ENCODE peak calls at places on chromosomes 16 and 17, in nine cellular contexts. One of them, this sample, is unnamed.
A peak's percentile ranks its signal among the peaks of the same experiment; 100 is the strongest.

GRCh38 chr17:880074-880870 is 98.1 kb downstream of the MRM3 start:
- DNase-seq in BE2C: no peak
- DNase-seq in AG04450: no peak
- DNase-seq in epithelial cell of esophagus: peak; percentile 70
- DNase-seq in ovary: no peak
- DNase-seq in GM12864: no peak
- DNase-seq in AG04449: no peak
- DNase-seq in Panc1: no peak
- DNase-seq in breast epithelium: peak; percentile 67
- DNase-seq in this sample: peak; percentile 54

GRCh38 chr16:87834668-87835473 is 34.4 kb downstream of the SLC7A5 start:
- DNase-seq in BE2C: peak; percentile 95
- DNase-seq in AG04450: no peak
- DNase-seq in epithelial cell of esophagus: no peak
- DNase-seq in ovary: no peak
- DNase-seq in GM12864: no peak
- DNase-seq in AG04449: no peak
- DNase-seq in Panc1: no peak
- DNase-seq in breast epithelium: no peak
- DNase-seq in this sample: no peak

GRCh38 chr16:55271945-55272513 is 52.0 kb upstream of the IRX6 start:
- DNase-seq in BE2C: no peak
- DNase-seq in AG04450: no peak
- DNase-seq in epithelial cell of esophagus: no peak
- DNase-seq in ovary: no peak
- DNase-seq in GM12864: no peak
- DNase-seq in AG04449: no peak
- DNase-seq in Panc1: no peak
- DNase-seq in breast epithelium: no peak
- DNase-seq in this sample: no peak

GRCh38 chr16:85589688-85590505 is 23.2 kb upstream of the GSE1 start:
- DNase-seq in BE2C: no peak
- DNase-seq in AG04450: no peak
- DNase-seq in epithelial cell of esophagus: no peak
- DNase-seq in ovary: no peak
- DNase-seq in GM12864: no peak
- DNase-seq in AG04449: no peak
- DNase-seq in Panc1: no peak
- DNase-seq in breast epithelium: no peak
- DNase-seq in this sample: no peak

GRCh38 chr16:19186403-19186802 is 18.4 kb downstream of the SYT17 start:
- DNase-seq in BE2C: no peak
- DNase-seq in AG04450: no peak
- DNase-seq in epithelial cell of esophagus: no peak
- DNase-seq in ovary: no peak
- DNase-seq in GM12864: no peak
- DNase-seq in AG04449: no peak
- DNase-seq in Panc1: no peak
- DNase-seq in breast epithelium: no peak
- DNase-seq in this sample: no peak

GRCh38 chr16:17258848-17259713 is 211.7 kb downstream of the XYLT1 start:
- DNase-seq in BE2C: no peak
- DNase-seq in AG04450: no peak
- DNase-seq in epithelial cell of esophagus: no peak
- DNase-seq in ovary: no peak
- DNase-seq in GM12864: peak; percentile 80
- DNase-seq in AG04449: no peak
- DNase-seq in Panc1: no peak
- DNase-seq in breast epithelium: no peak
- DNase-seq in this sample: no peak

GRCh38 chr16:56669840-56670639 is 426 bp downstream of the MT1H start:
- DNase-seq in BE2C: no peak
- DNase-seq in AG04450: no peak
- DNase-seq in epithelial cell of esophagus: no peak
- DNase-seq in ovary: no peak
- DNase-seq in GM12864: no peak
- DNase-seq in AG04449: no peak
- DNase-seq in Panc1: no peak
- DNase-seq in breast epithelium: no peak
- DNase-seq in this sample: no peak

GRCh38 chr16:11114366-11115164 is 141.4 kb downstream of the SOCS1 start:
- DNase-seq in BE2C: no peak
- DNase-seq in AG04450: no peak
- DNase-seq in epithelial cell of esophagus: no peak
- DNase-seq in ovary: no peak
- DNase-seq in GM12864: no peak
- DNase-seq in AG04449: no peak
- DNase-seq in Panc1: no peak
- DNase-seq in breast epithelium: no peak
- DNase-seq in this sample: no peak

GRCh38 chr16:1348441-1348840 is 3.2 kb downstream of the TSR3 start:
- DNase-seq in BE2C: no peak
- DNase-seq in AG04450: no peak
- DNase-seq in epithelial cell of esophagus: no peak
- DNase-seq in ovary: no peak
- DNase-seq in GM12864: no peak
- DNase-seq in AG04449: no peak
- DNase-seq in Panc1: no peak
- DNase-seq in breast epithelium: no peak
- DNase-seq in this sample: no peak

GRCh38 chr17:18146259-18146658 is 37.4 kb upstream of the ALKBH5 start:
- DNase-seq in BE2C: no peak
- DNase-seq in AG04450: no peak
- DNase-seq in epithelial cell of esophagus: no peak
- DNase-seq in ovary: no peak
- DNase-seq in GM12864: no peak
- DNase-seq in AG04449: no peak
- DNase-seq in Panc1: no peak
- DNase-seq in breast epithelium: no peak
- DNase-seq in this sample: no peak

GRCh38 chr16:50666658-50667496 is 14.2 kb downstream of the SNX20 start:
- DNase-seq in BE2C: no peak
- DNase-seq in AG04450: no peak
- DNase-seq in epithelial cell of esophagus: no peak
- DNase-seq in ovary: no peak
- DNase-seq in GM12864: peak; percentile 57
- DNase-seq in AG04449: no peak
- DNase-seq in Panc1: no peak
- DNase-seq in breast epithelium: no peak
- DNase-seq in this sample: no peak

GRCh38 chr17:42684929-42685556 is 2.7 kb downstream of the CNTNAP1 start:
- DNase-seq in BE2C: no peak
- DNase-seq in AG04450: no peak
- DNase-seq in epithelial cell of esophagus: no peak
- DNase-seq in ovary: peak; percentile 45
- DNase-seq in GM12864: no peak
- DNase-seq in AG04449: no peak
- DNase-seq in Panc1: no peak
- DNase-seq in breast epithelium: no peak
- DNase-seq in this sample: no peak

GRCh38 chr17:42681976-42682375 is 333 bp upstream of the CCR10 start:
- DNase-seq in BE2C: no peak
- DNase-seq in AG04450: no peak
- DNase-seq in epithelial cell of esophagus: no peak
- DNase-seq in ovary: no peak
- DNase-seq in GM12864: no peak
- DNase-seq in AG04449: no peak
- DNase-seq in Panc1: no peak
- DNase-seq in breast epithelium: no peak
- DNase-seq in this sample: no peak

GRCh38 chr17:42684033-42684625 is 1.8 kb downstream of the CNTNAP1 start:
- DNase-seq in BE2C: no peak
- DNase-seq in AG04450: no peak
- DNase-seq in epithelial cell of esophagus: no peak
- DNase-seq in ovary: no peak
- DNase-seq in GM12864: no peak
- DNase-seq in AG04449: no peak
- DNase-seq in Panc1: no peak
- DNase-seq in breast epithelium: no peak
- DNase-seq in this sample: no peak

GRCh38 chr17:42682400-42683384 is at the start of gene CNTNAP1:
- DNase-seq in BE2C: peak; percentile 79
- DNase-seq in AG04450: no peak
- DNase-seq in epithelial cell of esophagus: peak; percentile 69
- DNase-seq in ovary: peak; percentile 82
- DNase-seq in GM12864: no peak
- DNase-seq in AG04449: no peak
- DNase-seq in Panc1: no peak
- DNase-seq in breast epithelium: no peak
- DNase-seq in this sample: peak; percentile 48

DNA sequence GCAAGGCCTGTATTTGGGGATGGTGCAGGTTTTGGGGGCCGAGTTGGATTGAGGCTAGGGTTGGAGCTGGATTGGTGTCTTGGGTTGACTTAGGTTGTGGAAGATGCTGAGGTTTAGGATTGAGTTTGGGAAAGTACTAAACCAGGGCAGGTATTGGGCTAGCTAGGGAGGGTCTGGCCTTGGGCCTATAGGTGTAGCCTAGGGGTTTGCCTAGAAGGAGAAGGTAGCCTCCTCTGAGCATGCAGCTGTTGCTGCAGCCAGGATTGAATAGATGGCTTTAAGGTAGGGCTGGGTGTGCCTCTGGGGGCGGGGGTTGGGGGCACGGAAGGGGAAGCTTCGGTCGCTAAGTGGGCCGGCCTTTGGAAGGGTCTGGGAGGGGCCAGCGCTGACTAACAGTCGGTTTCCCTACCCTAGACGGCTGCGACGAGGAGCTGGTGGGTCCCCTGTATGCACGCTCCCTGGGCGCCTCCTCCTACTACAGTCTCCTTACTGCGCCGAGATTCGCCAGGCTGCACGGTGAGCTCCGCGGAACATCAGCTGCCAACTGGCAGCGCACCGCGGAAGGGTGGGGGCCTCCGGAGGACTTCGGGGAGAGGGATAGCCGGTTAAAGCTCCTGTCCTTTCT is 1.2 kb downstream of the CNTNAP1 start:
- DNase-seq in BE2C: no peak
- DNase-seq in AG04450: no peak
- DNase-seq in epithelial cell of esophagus: no peak
- DNase-seq in ovary: peak; percentile 71
- DNase-seq in GM12864: no peak
- DNase-seq in AG04449: no peak
- DNase-seq in Panc1: no peak
- DNase-seq in breast epithelium: no peak
- DNase-seq in this sample: no peak
- H3K4me3 ChIP-seq in BE2C: peak overlapping the region; percentile 83
- H3K4me3 ChIP-seq in AG04450: peak overlapping the region; percentile 78
- H3K4me3 ChIP-seq in epithelial cell of esophagus: no peak overlapping the region
- H3K4me3 ChIP-seq in ovary: peak overlapping the region; percentile 50
- H3K4me3 ChIP-seq in GM12864: peak overlapping the region; percentile 73
- H3K4me3 ChIP-seq in AG04449: peak overlapping the region; percentile 78
- H3K4me3 ChIP-seq in Panc1: peak overlapping the region; percentile 52
- H3K4me3 ChIP-seq in breast epithelium: peak overlapping the region; percentile 73
- H3K4me3 ChIP-seq in this sample: no peak overlapping the region

GRCh38 chr16:7394936-7395335 is 62.3 kb downstream of the RBFOX1 start:
- DNase-seq in BE2C: no peak
- DNase-seq in AG04450: no peak
- DNase-seq in epithelial cell of esophagus: no peak
- DNase-seq in ovary: no peak
- DNase-seq in GM12864: no peak
- DNase-seq in AG04449: no peak
- DNase-seq in Panc1: no peak
- DNase-seq in breast epithelium: no peak
- DNase-seq in this sample: no peak
- H3K4me3 ChIP-seq in BE2C: no peak overlapping the region
- H3K4me3 ChIP-seq in AG04450: no peak overlapping the region
- H3K4me3 ChIP-seq in epithelial cell of esophagus: no peak overlapping the region
- H3K4me3 ChIP-seq in ovary: no peak overlapping the region
- H3K4me3 ChIP-seq in GM12864: no peak overlapping the region
- H3K4me3 ChIP-seq in AG04449: no peak overlapping the region
- H3K4me3 ChIP-seq in Panc1: no peak overlapping the region
- H3K4me3 ChIP-seq in breast epithelium: no peak overlapping the region
- H3K4me3 ChIP-seq in this sample: no peak overlapping the region

GRCh38 chr16:8649829-8650554 is 24.4 kb upstream of the ABAT start:
- DNase-seq in BE2C: no peak
- DNase-seq in AG04450: no peak
- DNase-seq in epithelial cell of esophagus: no peak
- DNase-seq in ovary: no peak
- DNase-seq in GM12864: no peak
- DNase-seq in AG04449: no peak
- DNase-seq in Panc1: no peak
- DNase-seq in breast epithelium: no peak
- DNase-seq in this sample: no peak
- H3K4me3 ChIP-seq in BE2C: no peak overlapping the region
- H3K4me3 ChIP-seq in AG04450: no peak overlapping the region
- H3K4me3 ChIP-seq in epithelial cell of esophagus: no peak overlapping the region
- H3K4me3 ChIP-seq in ovary: no peak overlapping the region
- H3K4me3 ChIP-seq in GM12864: no peak overlapping the region
- H3K4me3 ChIP-seq in AG04449: no peak overlapping the region
- H3K4me3 ChIP-seq in Panc1: no peak overlapping the region
- H3K4me3 ChIP-seq in breast epithelium: no peak overlapping the region
- H3K4me3 ChIP-seq in this sample: no peak overlapping the region

GRCh38 chr16:57798267-57798810 is 4.0 kb downstream of the KIFC3 start:
- DNase-seq in BE2C: no peak
- DNase-seq in AG04450: no peak
- DNase-seq in epithelial cell of esophagus: no peak
- DNase-seq in ovary: no peak
- DNase-seq in GM12864: no peak
- DNase-seq in AG04449: no peak
- DNase-seq in Panc1: no peak
- DNase-seq in breast epithelium: no peak
- DNase-seq in this sample: no peak
- H3K4me3 ChIP-seq in BE2C: no peak overlapping the region
- H3K4me3 ChIP-seq in AG04450: no peak overlapping the region
- H3K4me3 ChIP-seq in epithelial cell of esophagus: no peak overlapping the region
- H3K4me3 ChIP-seq in ovary: no peak overlapping the region
- H3K4me3 ChIP-seq in GM12864: no peak overlapping the region
- H3K4me3 ChIP-seq in AG04449: no peak overlapping the region
- H3K4me3 ChIP-seq in Panc1: no peak overlapping the region
- H3K4me3 ChIP-seq in breast epithelium: peak overlapping the region; percentile 57
- H3K4me3 ChIP-seq in this sample: peak overlapping the region; percentile 38

This sample was measured in bronchial epithelial cell.